ENCODE peak calls at places on chromosomes 1 and 21, in four cellular contexts. One of them, this sample, is unnamed.

GRCh38 chr1:79790950-79791349 is 784.4 kb upstream of the ADGRL4 start:
- DNase-seq in fibroblast of mammary gland: peak; percentile 31
- DNase-seq in pancreas: no peak
- DNase-seq in PC-3: no peak
- DNase-seq in this sample: no peak

GRCh38 chr1:160674415-160674814 is 27.6 kb upstream of the SLAMF1 start:
- DNase-seq in PC-3: no peak
- DNase-seq in fibroblast of mammary gland: no peak
- DNase-seq in pancreas: no peak
- DNase-seq in this sample: no peak

GRCh38 chr1:157978547-157979403 is 14.7 kb upstream of the KIRREL1 start:
- DNase-seq in PC-3: no peak
- DNase-seq in pancreas: no peak
- DNase-seq in fibroblast of mammary gland: no peak
- DNase-seq in this sample: peak; percentile 77

GRCh38 chr21:38952890-38953289 is 147.2 kb downstream of the ETS2 start:
- DNase-seq in pancreas: no peak
- DNase-seq in PC-3: no peak
- DNase-seq in fibroblast of mammary gland: no peak
- DNase-seq in this sample: no peak

GRCh38 chr1:188652678-188653077 is 1823.9 kb downstream of the PLA2G4A start:
- DNase-seq in fibroblast of mammary gland: no peak
- DNase-seq in pancreas: no peak
- DNase-seq in PC-3: no peak
- DNase-seq in this sample: no peak

GRCh38 chr1:162019006-162019405 is 4.7 kb downstream of the OLFML2B start:
- DNase-seq in fibroblast of mammary gland: peak; percentile 95
- DNase-seq in PC-3: peak; percentile 97
- DNase-seq in pancreas: no peak
- DNase-seq in this sample: no peak

GRCh38 chr1:109133815-109134214 is 19.9 kb downstream of the ELAPOR1 start:
- DNase-seq in fibroblast of mammary gland: peak; percentile 12
- DNase-seq in pancreas: no peak
- DNase-seq in PC-3: no peak
- DNase-seq in this sample: no peak

GRCh38 chr1:5507340-5507739 is 484.9 kb downstream of the NPHP4 start:
- DNase-seq in PC-3: no peak
- DNase-seq in pancreas: no peak
- DNase-seq in fibroblast of mammary gland: no peak
- DNase-seq in this sample: no peak

GRCh38 chr21:26966360-26966977 is 419 bp downstream of the ADAMTS5 start:
- DNase-seq in pancreas: peak; percentile 59
- DNase-seq in fibroblast of mammary gland: peak; percentile 35
- DNase-seq in PC-3: no peak
- DNase-seq in this sample: peak; percentile 83

GRCh38 chr1:203644661-203645510 is 18.3 kb downstream of the ATP2B4 start:
- DNase-seq in fibroblast of mammary gland: peak; percentile 69
- DNase-seq in pancreas: no peak
- DNase-seq in PC-3: peak; percentile 75
- DNase-seq in this sample: no peak

GRCh38 chr1:205612104-205612503 is 19.7 kb downstream of the ELK4 start:
- DNase-seq in PC-3: no peak
- DNase-seq in fibroblast of mammary gland: no peak
- DNase-seq in pancreas: no peak
- DNase-seq in this sample: no peak

GRCh38 chr1:20964540-20965484 is 177.7 kb upstream of the HP1BP3 start:
- DNase-seq in pancreas: no peak
- DNase-seq in PC-3: peak; percentile 68
- DNase-seq in fibroblast of mammary gland: no peak
- DNase-seq in this sample: no peak

GRCh38 chr1:54996869-54997710 is 1.6 kb upstream of the BSND start:
- DNase-seq in PC-3: no peak
- DNase-seq in pancreas: no peak
- DNase-seq in fibroblast of mammary gland: no peak
- DNase-seq in this sample: no peak

GRCh38 chr1:147853391-147853790 is 49.2 kb upstream of the GJA8 start:
- DNase-seq in pancreas: no peak
- DNase-seq in PC-3: peak; percentile 22
- DNase-seq in fibroblast of mammary gland: peak; percentile 6
- DNase-seq in this sample: no peak

GRCh38 chr1:45987204-45987603 is 145.2 kb downstream of the PIK3R3 start:
- DNase-seq in PC-3: no peak
- DNase-seq in pancreas: no peak
- DNase-seq in fibroblast of mammary gland: no peak
- DNase-seq in this sample: no peak

GRCh38 chr21:23887709-23888303 is 1719.5 kb downstream of the MRPL39 start:
- DNase-seq in fibroblast of mammary gland: no peak
- DNase-seq in PC-3: no peak
- DNase-seq in pancreas: no peak
- DNase-seq in this sample: no peak

GRCh38 chr1:98325646-98326441 is 335.7 kb upstream of the SNX7 start:
- DNase-seq in fibroblast of mammary gland: peak; percentile 93
- DNase-seq in pancreas: peak; percentile 58
- DNase-seq in PC-3: peak; percentile 94
- DNase-seq in this sample: peak; percentile 65

GRCh38 chr1:87325982-87326738 is 2.5 kb upstream of the LMO4 start:
- DNase-seq in PC-3: peak; percentile 81
- DNase-seq in fibroblast of mammary gland: peak; percentile 65
- DNase-seq in pancreas: no peak
- DNase-seq in this sample: no peak

GRCh38 chr1:212760126-212760823 is 31.3 kb downstream of the NSL1 start:
- DNase-seq in PC-3: peak; percentile 42
- DNase-seq in pancreas: no peak
- DNase-seq in fibroblast of mammary gland: peak; percentile 15
- DNase-seq in this sample: peak; percentile 43

GRCh38 chr1:226690460-226690982 is 48.6 kb downstream of the ITPKB start:
- DNase-seq in PC-3: no peak
- DNase-seq in pancreas: no peak
- DNase-seq in fibroblast of mammary gland: no peak
- DNase-seq in this sample: no peak

GRCh38 chr1:238951809-238952208 is 434.6 kb upstream of the CHRM3 start:
- DNase-seq in pancreas: no peak
- DNase-seq in PC-3: peak; percentile 81
- DNase-seq in fibroblast of mammary gland: peak; percentile 62
- DNase-seq in this sample: no peak

GRCh38 chr1:28428990-28429520 is 59.5 kb downstream of the PHACTR4 start:
- DNase-seq in fibroblast of mammary gland: no peak
- DNase-seq in PC-3: no peak
- DNase-seq in pancreas: no peak
- DNase-seq in this sample: no peak

GRCh38 chr21:31338892-31339368 is 5.1 kb downstream of the TIAM1 start:
- DNase-seq in pancreas: no peak
- DNase-seq in PC-3: no peak
- DNase-seq in fibroblast of mammary gland: no peak
- DNase-seq in this sample: no peak

GRCh38 chr1:111937147-111937725 is 52.2 kb downstream of the KCND3 start:
- DNase-seq in pancreas: no peak
- DNase-seq in PC-3: no peak
- DNase-seq in fibroblast of mammary gland: no peak
- DNase-seq in this sample: no peak

DNA sequence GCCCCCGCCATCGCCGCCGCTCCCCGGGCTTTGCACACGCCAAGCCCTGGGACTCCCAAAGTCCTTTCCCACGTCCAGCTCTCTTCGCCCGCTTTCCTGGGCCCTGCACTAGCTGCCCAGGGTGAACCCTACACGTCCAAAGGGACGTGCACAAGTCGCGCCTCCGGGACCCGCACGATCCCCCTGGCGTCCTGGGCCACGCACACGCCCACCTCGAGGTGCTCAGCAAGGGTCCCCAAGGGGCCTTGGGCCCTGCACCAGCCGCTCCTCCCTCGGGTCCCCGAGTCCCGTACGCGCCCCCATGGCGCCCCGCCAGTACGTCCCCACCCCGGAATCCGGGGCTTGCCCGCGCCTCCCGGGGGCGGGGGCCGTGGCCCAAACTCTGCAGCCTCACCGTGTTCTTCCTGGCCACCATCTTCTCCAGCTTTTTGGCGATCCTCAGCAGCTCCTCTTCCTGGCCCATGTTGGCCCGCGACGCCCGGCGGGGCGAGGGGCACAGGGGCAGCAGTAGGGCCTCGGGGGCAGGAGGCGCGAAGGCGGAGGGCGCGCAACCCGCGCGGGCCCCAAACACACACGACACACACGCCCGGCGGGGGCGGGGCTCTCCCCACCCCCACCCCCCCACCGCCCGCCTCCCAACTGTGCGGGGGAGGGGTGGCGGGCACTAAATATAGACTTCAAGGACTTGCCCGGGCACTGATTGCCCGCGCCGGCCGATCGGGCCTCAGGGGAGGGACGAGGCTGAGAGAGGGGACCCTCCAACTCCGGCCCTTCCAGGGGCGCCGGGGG is at the start of gene TCEA3:
- DNase-seq in fibroblast of mammary gland: no peak
- DNase-seq in pancreas: peak; percentile 82
- DNase-seq in PC-3: peak; percentile 19
- DNase-seq in this sample: peak; percentile 90
- H3K4me3 ChIP-seq in fibroblast of mammary gland: peak within 1 kb of the TSS; percentile 29
- H3K4me3 ChIP-seq in pancreas: peak within 1 kb of the TSS; percentile 68
- H3K4me3 ChIP-seq in PC-3: peak within 1 kb of the TSS; percentile 81
- H3K4me3 ChIP-seq in this sample: peak within 1 kb of the TSS; percentile 53

GRCh38 chr1:107480548-107480947 is 339.7 kb downstream of the NTNG1 start:
- DNase-seq in PC-3: no peak
- DNase-seq in fibroblast of mammary gland: no peak
- DNase-seq in pancreas: peak; percentile 62
- DNase-seq in this sample: peak; percentile 86
- TF ChIP-seq CTCF in PC-3: no peak
- TF ChIP-seq CTCF in fibroblast of mammary gland: no peak
- TF ChIP-seq CTCF in pancreas: no peak
- TF ChIP-seq CTCF in this sample: peak; percentile 33

GRCh38 chr21:44763050-44763378 is 38.6 kb downstream of the UBE2G2 start:
- DNase-seq in pancreas: no peak
- DNase-seq in fibroblast of mammary gland: no peak
- DNase-seq in PC-3: no peak
- DNase-seq in this sample: peak; percentile 63

GRCh38 chr21:44760376-44760775 is 41.2 kb downstream of the UBE2G2 start:
- DNase-seq in pancreas: no peak
- DNase-seq in fibroblast of mammary gland: no peak
- DNase-seq in PC-3: no peak
- DNase-seq in this sample: no peak

GRCh38 chr21:44762221-44763049 is 39.2 kb downstream of the UBE2G2 start:
- DNase-seq in pancreas: no peak
- DNase-seq in PC-3: no peak
- DNase-seq in fibroblast of mammary gland: no peak
- DNase-seq in this sample: no peak

GRCh38 chr21:44761011-44761729 is 40.5 kb downstream of the UBE2G2 start:
- DNase-seq in pancreas: no peak
- DNase-seq in PC-3: peak; percentile 39
- DNase-seq in fibroblast of mammary gland: no peak
- DNase-seq in this sample: no peak

GRCh38 chr21:44761747-44762208 is 39.8 kb downstream of the UBE2G2 start:
- DNase-seq in fibroblast of mammary gland: no peak
- DNase-seq in PC-3: no peak
- DNase-seq in pancreas: no peak
- DNase-seq in this sample: peak; percentile 71
- H3K4me3 ChIP-seq in fibroblast of mammary gland: no peak overlapping the region
- H3K4me3 ChIP-seq in PC-3: no peak overlapping the region
- H3K4me3 ChIP-seq in pancreas: no peak overlapping the region
- H3K4me3 ChIP-seq in this sample: no peak overlapping the region

GRCh38 chr1:152313319-152313801 is 11.7 kb downstream of the FLG start:
- DNase-seq in PC-3: no peak
- DNase-seq in pancreas: peak; percentile 43
- DNase-seq in fibroblast of mammary gland: no peak
- DNase-seq in this sample: peak; percentile 17

GRCh38 chr1:152313970-152314369 is 11.1 kb downstream of the FLG start:
- DNase-seq in fibroblast of mammary gland: peak; percentile 1
- DNase-seq in pancreas: no peak
- DNase-seq in PC-3: no peak
- DNase-seq in this sample: no peak

DNA sequence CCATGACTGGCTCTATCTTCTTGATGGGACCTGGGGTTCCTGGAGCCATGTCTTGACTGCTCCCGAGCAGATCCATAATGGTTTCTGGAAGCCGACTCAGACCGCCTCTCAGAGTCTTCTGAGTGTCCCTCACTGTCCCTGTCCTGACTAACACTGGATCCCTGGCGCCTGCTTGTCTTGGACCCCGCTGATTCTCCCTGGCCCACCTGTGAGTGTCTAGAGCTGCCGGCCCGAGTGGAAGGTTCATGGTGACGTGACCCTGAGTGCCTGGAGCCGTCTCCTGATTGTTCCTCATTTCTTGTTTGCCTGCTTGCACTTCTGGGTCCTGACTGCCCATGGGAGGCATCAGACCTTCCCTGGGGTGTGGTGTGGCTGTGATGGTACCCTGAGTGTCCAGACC is 15.1 kb downstream of the FLG start:
- DNase-seq in PC-3: no peak
- DNase-seq in pancreas: no peak
- DNase-seq in fibroblast of mammary gland: no peak
- DNase-seq in this sample: no peak
- TF ChIP-seq CTCF in PC-3: no peak
- TF ChIP-seq CTCF in pancreas: no peak
- TF ChIP-seq CTCF in fibroblast of mammary gland: no peak
- TF ChIP-seq CTCF in this sample: no peak

This sample was measured in upper lobe of left lung.